ENCODE peak calls at places on chromosomes 13 and 19, in nine cellular contexts. X is BE2C; K is NCI-H446; Q is hippocampal formation; Z is stimulated activated CD4-positive, alpha-beta T cell treated with anti-CD3 and anti-CD28 coated beads, Interleukin-2, amount 100 ng/mL, for 48 hours; S is nephron progenitor cell; P is GDM1; E is fibroblast of the aortic adventitia; I is stimulated activated naive CD8-positive, alpha-beta T cell treated with anti-CD3 and anti-CD28 coated beads, Interleukin-15, amount 100 ng/mL, for 72 hours. N is an unnamed sample.
A peak's percentile ranks its signal among the peaks of the same experiment; 100 is the strongest.

GRCh38 chr19:39157275-39157996 is 31.9 kb downstream of the PAK4 start:
- DNase-seq in X (no peak), K (no peak), Q (no peak), Z (no peak), S (no peak), P (no peak), E (peak; percentile 51), I (no peak), N (no peak)

GRCh38 chr19:16315825-16316505 is 8.7 kb upstream of the KLF2 start:
- DNase-seq in X (no peak), K (no peak), Q (no peak), Z (no peak), S (no peak), P (no peak), E (peak; percentile 100), I (no peak), N (no peak)

GRCh38 chr13:98457053-98457452 is 119.9 kb downstream of the STK24 start:
- DNase-seq in X (no peak), K (no peak), Q (no peak), Z (no peak), S (no peak), P (no peak), E (no peak), I (no peak), N (no peak)

GRCh38 chr19:33861950-33862349 is 65.3 kb downstream of the KCTD15 start:
- DNase-seq in X (peak; percentile 47), K (no peak), Q (no peak), Z (no peak), S (no peak), P (no peak), E (no peak), I (no peak), N (no peak)

GRCh38 chr19:5128251-5128931 is 159.5 kb downstream of the KDM4B start:
- DNase-seq in X (peak; percentile 74), K (no peak), Q (no peak), Z (no peak), S (peak; percentile 70), P (no peak), E (peak; percentile 70), I (no peak), N (no peak)

GRCh38 chr13:73411067-73411809 is 352.4 kb downstream of the KLF5 start:
- DNase-seq in X (no peak), K (no peak), Q (no peak), Z (no peak), S (no peak), P (no peak), E (no peak), I (no peak), N (no peak)

GRCh38 chr19:48867119-48867921 is 1.1 kb downstream of the PLEKHA4 start:
- DNase-seq in X (no peak), K (no peak), Q (no peak), Z (no peak), S (no peak), P (no peak), E (peak; percentile 61), I (no peak), N (no peak)

GRCh38 chr19:42059196-42059595 is 10.8 kb downstream of the GRIK5 start:
- DNase-seq in X (no peak), K (no peak), Q (no peak), Z (no peak), S (no peak), P (no peak), E (no peak), I (no peak), N (no peak)

GRCh38 chr19:20247016-20247683 is 80.1 kb downstream of the ZNF486 start:
- DNase-seq in X (no peak), K (no peak), Q (peak; percentile 61), Z (no peak), S (peak; percentile 38), P (no peak), E (peak; percentile 1), I (peak; percentile 39), N (no peak)

GRCh38 chr13:112194579-112194978 is 127.6 kb downstream of the SOX1 start:
- DNase-seq in X (no peak), K (no peak), Q (no peak), Z (no peak), S (no peak), P (no peak), E (no peak), I (no peak), N (no peak)